ENCODE peak calls at places on chromosomes 11 and 22, in five cellular contexts. B is tibial nerve, E is cardiac fibroblast, L is colonic mucosa, K is NCI-H146. A is an unnamed sample.

GRCh38 chr22:36252754-36253522 is at the start of gene APOL1:
- DNase-seq in B (no peak), E (peak), L (peak), K (no peak), A (no peak)

GRCh38 chr22:37145415-37146385 is 4.0 kb downstream of the IL2RB start:
- DNase-seq in B (no peak), E (no peak), L (no peak), K (no peak), A (no peak)

GRCh38 chr22:26559961-26560575 is 29.9 kb downstream of the TPST2 start:
- DNase-seq in B (no peak), E (no peak), L (no peak), K (no peak), A (no peak)

GRCh38 chr11:74673956-74674355 is 57.3 kb downstream of the CHRDL2 start:
- DNase-seq in B (no peak), E (no peak), L (peak), K (no peak), A (no peak)

GRCh38 chr11:8325905-8326304 is 62.2 kb upstream of the LMO1 start:
- DNase-seq in B (no peak), E (no peak), L (no peak), K (no peak), A (no peak)

GRCh38 chr11:78156081-78156844 is 16.8 kb upstream of the ALG8 start:
- DNase-seq in B (no peak), E (no peak), L (no peak), K (peak), A (no peak)

GRCh38 chr22:17403906-17404305 is 34.6 kb downstream of the CECR2 start:
- DNase-seq in B (no peak), E (peak), L (no peak), K (no peak), A (no peak)

GRCh38 chr22:48594016-48594756 is 1233.5 kb downstream of the BRD1 start:
- DNase-seq in B (no peak), E (no peak), L (no peak), K (no peak), A (no peak)

GRCh38 chr22:28917747-28918543 is 34.6 kb downstream of the ZNRF3 start:
- DNase-seq in B (no peak), E (no peak), L (peak), K (no peak), A (peak)

A was measured in NCI-H2227 treated with DMSO at 0.1 percent for 48 hours.